ENCODE peak calls at places on chromosome 1, in four cellular contexts. Y, V, W and E are unnamed samples.
A peak's percentile ranks its signal among the peaks of the same experiment; 100 is the strongest.

GRCh38 chr1:202229376-202229775 is 35.8 kb downstream of the LGR6 start:
- DNase-seq in Y (no peak), V (no peak), W (no peak), E (no peak)

GRCh38 chr1:63621698-63622097 is 28.5 kb downstream of the PGM1 start:
- DNase-seq in Y (no peak), V (no peak), W (peak; percentile 41), E (peak; percentile 64)

GRCh38 chr1:225468270-225469020 is 40.6 kb upstream of the LBR start:
- DNase-seq in Y (no peak), V (no peak), W (no peak), E (no peak)

GRCh38 chr1:88175631-88176226 is 508.3 kb upstream of the PKN2 start:
- DNase-seq in Y (no peak), V (no peak), W (no peak), E (no peak)

GRCh38 chr1:63643926-63644325 is 50.7 kb downstream of the PGM1 start:
- DNase-seq in Y (peak; percentile 60), V (no peak), W (no peak), E (peak; percentile 33)

GRCh38 chr1:39129514-39129913 is 75.0 kb upstream of the MACF1 start:
- DNase-seq in Y (no peak), V (no peak), W (peak; percentile 40), E (no peak)

GRCh38 chr1:53022179-53022578 is 39.8 kb upstream of the PODN start:
- DNase-seq in Y (no peak), V (no peak), W (no peak), E (no peak)

GRCh38 chr1:109826446-109826845 is 62.7 kb upstream of the EPS8L3 start:
- DNase-seq in Y (no peak), V (no peak), W (no peak), E (no peak)

GRCh38 chr1:174659823-174660222 is 212.1 kb downstream of the GPR52 start:
- DNase-seq in Y (no peak), V (no peak), W (no peak), E (no peak)

GRCh38 chr1:59678065-59678808 is 136.5 kb upstream of the HOOK1 start:
- DNase-seq in Y (no peak), V (no peak), W (no peak), E (no peak)

GRCh38 chr1:36273024-36273423 is 33.1 kb upstream of the SH3D21 start:
- DNase-seq in Y (no peak), V (no peak), W (no peak), E (no peak)

GRCh38 chr1:225712391-225712790 is 59.5 kb upstream of the ENAH start:
- DNase-seq in Y (no peak), V (no peak), W (no peak), E (no peak)

GRCh38 chr1:238954865-238955264 is 431.5 kb upstream of the CHRM3 start:
- DNase-seq in Y (no peak), V (no peak), W (no peak), E (no peak)

GRCh38 chr1:216600730-216601426 is 122.4 kb downstream of the ESRRG start:
- DNase-seq in Y (peak; percentile 90), V (peak; percentile 72), W (peak; percentile 83), E (peak; percentile 87)

GRCh38 chr1:175000697-175001187 is 995 bp downstream of the CACYBP start:
- DNase-seq in Y (no peak), V (no peak), W (no peak), E (no peak)

GRCh38 chr1:165539908-165540307 is 3.9 kb upstream of the LRRC52 start:
- DNase-seq in Y (no peak), V (no peak), W (no peak), E (no peak)